ENCODE peak calls at places on chromosomes 3 and 15, in four cellular contexts. P is omental fat pad, R is Right ventricle myocardium superior, W is D721Med. M is an unnamed sample.

GRCh38 chr15:56475351-56475750 is 10.4 kb upstream of the MNS1 start:
- DNase-seq in R (no peak), W (no peak), P (no peak), M (no peak)

GRCh38 chr3:105511031-105511430 is 144.3 kb downstream of the ALCAM start:
- DNase-seq in P (no peak), W (no peak), R (no peak), M (no peak)

GRCh38 chr3:65575376-65575840 is 463.3 kb downstream of the MAGI1 start:
- DNase-seq in P (no peak), R (no peak), W (no peak), M (no peak)

GRCh38 chr3:113035387-113035982 is 44.7 kb downstream of the GTPBP8 start:
- DNase-seq in R (no peak), W (peak; percentile 25), P (no peak), M (peak; percentile 9)

GRCh38 chr3:192802957-192803899 is 75.9 kb upstream of the FGF12 start:
- DNase-seq in P (no peak), W (no peak), R (no peak), M (no peak)

GRCh38 chr15:61527836-61528589 is 298.9 kb upstream of the RORA start:
- DNase-seq in R (no peak), P (no peak), W (no peak), M (no peak)

GRCh38 chr15:47514251-47514652 is 203.1 kb upstream of the SEMA6D start:
- DNase-seq in R (no peak), P (no peak), W (no peak), M (no peak)

GRCh38 chr3:188801393-188801792 is 370.4 kb upstream of the TPRG1 start:
- DNase-seq in W (no peak), P (no peak), R (no peak), M (no peak)

GRCh38 chr15:97904196-97904572 is 56.3 kb upstream of the ARRDC4 start:
- DNase-seq in R (peak; percentile 86), P (no peak), W (peak; percentile 16), M (no peak)

GRCh38 chr15:81309647-81310460 is 14.1 kb downstream of the STARD5 start:
- DNase-seq in W (no peak), R (no peak), P (no peak), M (no peak)

GRCh38 chr15:73330206-73331051 is 38.3 kb downstream of the HCN4 start:
- DNase-seq in R (no peak), W (no peak), P (no peak), M (no peak)

GRCh38 chr3:5194341-5194740 is 6.8 kb downstream of the EDEM1 start:
- DNase-seq in P (no peak), R (no peak), W (no peak), M (no peak)

GRCh38 chr15:70576683-70577082 is 186.7 kb downstream of the UACA start:
- DNase-seq in W (no peak), P (no peak), R (no peak), M (no peak)

GRCh38 chr3:186937017-186937875 is 6.9 kb downstream of the ST6GAL1 start:
- DNase-seq in R (no peak), W (no peak), P (no peak), M (no peak)

GRCh38 chr3:12287727-12288465 is 974 bp upstream of the PPARG start:
- DNase-seq in W (no peak), P (no peak), R (peak; percentile 73), M (no peak)

GRCh38 chr3:38031022-38031994 is 1.9 kb upstream of the PLCD1 start:
- DNase-seq in P (peak; percentile 51), R (peak; percentile 65), W (no peak), M (no peak)

GRCh38 chr3:45273681-45274515 is 47.8 kb upstream of the TMEM158 start:
- DNase-seq in P (no peak), W (no peak), R (peak; percentile 41), M (no peak)

GRCh38 chr3:49026536-49026935 is 2.7 kb downstream of the IMPDH2 start:
- DNase-seq in W (no peak), R (no peak), P (no peak), M (no peak)

GRCh38 chr3:62558549-62559112 is 185.3 kb upstream of the FEZF2 start:
- DNase-seq in R (no peak), P (no peak), W (no peak), M (no peak)

GRCh38 chr15:68208136-68208535 is 3.0 kb upstream of the CALML4 start:
- DNase-seq in W (no peak), P (peak; percentile 15), R (no peak), M (no peak)

GRCh38 chr15:88729581-88729980 is 73.7 kb upstream of the ACAN start:
- DNase-seq in R (no peak), P (no peak), W (no peak), M (no peak)

GRCh38 chr15:26260517-26261133 is 397.5 kb upstream of the ATP10A start:
- DNase-seq in R (no peak), W (peak; percentile 36), P (no peak), M (no peak)

GRCh38 chr3:75042941-75043340 is 428.5 kb upstream of the CNTN3 start:
- DNase-seq in R (no peak), W (no peak), P (no peak), M (no peak)

GRCh38 chr3:48855681-48856447 is 8.2 kb upstream of the PRKAR2A start:
- DNase-seq in W (no peak), R (no peak), P (no peak), M (no peak)

GRCh38 chr3:123281406-123281805 is 79.7 kb downstream of the SEC22A start:
- DNase-seq in R (no peak), W (no peak), P (no peak), M (no peak)

GRCh38 chr15:63826513-63826912 is 7.2 kb downstream of the HERC1 start:
- DNase-seq in W (no peak), R (no peak), P (no peak), M (no peak)

GRCh38 chr3:129927072-129927471 is 33.6 kb upstream of the TMCC1 start:
- DNase-seq in W (no peak), R (no peak), P (no peak), M (no peak)